ENCODE peak calls at places on chromosome 18, in five cellular contexts. O is activated naive CD8-positive, alpha-beta T cell treated with anti-CD3 and anti-CD28 coated beads for 36 hours; P is activated CD4-positive, alpha-beta T cell treated with anti-CD3 and anti-CD28 coated beads, Interleukin-2, amount 50 U/mL, for 24 hours; D is HEK293T; Z is HFFc6. A is an unnamed sample.

GRCh38 chr18:46034230-46034629 is 37.8 kb downstream of the PSTPIP2 start:
- DNase-seq in O (no peak), P (no peak), D (no peak), Z (no peak), A (no peak)

GRCh38 chr18:48543228-48543627 is 4.4 kb downstream of the CTIF start:
- DNase-seq in O (peak; percentile 47), P (no peak), D (no peak), Z (no peak), A (no peak)

GRCh38 chr18:136433-136832 is 21.9 kb upstream of the USP14 start:
- DNase-seq in O (peak; percentile 38), P (no peak), D (no peak), Z (no peak), A (no peak)

GRCh38 chr18:366466-367053 is 98.7 kb upstream of the THOC1 start:
- DNase-seq in O (no peak), P (no peak), D (no peak), Z (no peak), A (no peak)

GRCh38 chr18:33708876-33709275 is 130.9 kb downstream of the ASXL3 start:
- DNase-seq in O (no peak), P (no peak), D (no peak), Z (no peak), A (no peak)

GRCh38 chr18:58416704-58417683 is 211.9 kb downstream of the ALPK2 start:
- DNase-seq in O (no peak), P (no peak), D (no peak), Z (no peak), A (no peak)

GRCh38 chr18:75170022-75170789 is 38.7 kb downstream of the PTGR3 start:
- DNase-seq in O (no peak), P (no peak), D (no peak), Z (no peak), A (no peak)

GRCh38 chr18:31512203-31512764 is 14.3 kb downstream of the DSG2 start:
- DNase-seq in O (no peak), P (no peak), D (no peak), Z (no peak), A (peak; percentile 1)

GRCh38 chr18:28588884-28589549 is 412.1 kb upstream of the CDH2 start:
- DNase-seq in O (no peak), P (no peak), D (no peak), Z (peak; percentile 26), A (peak; percentile 7)

GRCh38 chr18:37393945-37394609 is 171.5 kb downstream of the CELF4 start:
- DNase-seq in O (no peak), P (no peak), D (peak; percentile 75), Z (peak; percentile 96), A (peak; percentile 84)

GRCh38 chr18:32831781-32832180 is 59.0 kb upstream of the KLHL14 start:
- DNase-seq in O (no peak), P (no peak), D (no peak), Z (no peak), A (no peak)

GRCh38 chr18:23619388-23619873 is 33.1 kb upstream of the NPC1 start:
- DNase-seq in O (peak; percentile 17), P (no peak), D (no peak), Z (no peak), A (no peak)

GRCh38 chr18:9925369-9925768 is 11.6 kb downstream of the VAPA start:
- DNase-seq in O (no peak), P (no peak), D (no peak), Z (no peak), A (no peak)

GRCh38 chr18:62329676-62330454 is 4.8 kb downstream of the TNFRSF11A start:
- DNase-seq in O (peak; percentile 28), P (no peak), D (no peak), Z (peak; percentile 79), A (no peak)

GRCh38 chr18:72155327-72155726 is 388.8 kb downstream of the CBLN2 start:
- DNase-seq in O (no peak), P (no peak), D (no peak), Z (no peak), A (no peak)

GRCh38 chr18:32425466-32425865 is 45.2 kb downstream of the GAREM1 start:
- DNase-seq in O (no peak), P (no peak), D (no peak), Z (no peak), A (no peak)

GRCh38 chr18:52087140-52087539 is 252.9 kb upstream of the DCC start:
- DNase-seq in O (no peak), P (no peak), D (no peak), Z (no peak), A (no peak)

GRCh38 chr18:64663086-64663485 is 514.2 kb upstream of the LINC00305 start:
- DNase-seq in O (no peak), P (no peak), D (no peak), Z (no peak), A (no peak)

GRCh38 chr18:9404565-9405060 is 70.0 kb downstream of the TWSG1 start:
- DNase-seq in O (peak; percentile 39), P (peak; percentile 9), D (no peak), Z (no peak), A (no peak)

GRCh38 chr18:64972545-64972944 is 778.3 kb upstream of the CDH7 start:
- DNase-seq in O (no peak), P (no peak), D (no peak), Z (no peak), A (no peak)